ENCODE peak calls at places on chromosomes 13 and 19, in nine cellular contexts. L is CD8-positive, alpha-beta memory T cell; R is mammary epithelial cell; F is fibroblast of pulmonary artery; S is astrocyte; P is A549; G is AG04449; M is right atrium auricular region; X is astrocyte of the cerebellum. B is an unnamed sample.

GRCh38 chr19:20660473-20660872 is 898 bp downstream of the ZNF626 start:
- DNase-seq in X (no peak), P (no peak), F (peak; percentile 6), G (no peak), L (no peak), R (peak; percentile 11), S (no peak), M (no peak), B (no peak)

GRCh38 chr19:51570962-51571575 is at the start of gene ZNF175:
- DNase-seq in F (peak; percentile 98), G (peak; percentile 74), L (peak; percentile 79), X (peak; percentile 97), R (peak; percentile 94), M (peak; percentile 97), P (peak; percentile 99), S (peak; percentile 91), B (peak; percentile 97)

GRCh38 chr13:27419333-27419732 is 5.1 kb upstream of the GTF3A start:
- DNase-seq in R (peak; percentile 55), S (no peak), G (no peak), M (no peak), L (no peak), F (no peak), P (no peak), X (no peak), B (no peak)

GRCh38 chr19:56687036-56687435 is 15.5 kb upstream of the ZNF835 start:
- DNase-seq in F (no peak), M (no peak), R (no peak), L (no peak), X (no peak), P (no peak), G (no peak), S (no peak), B (no peak)

GRCh38 chr13:113297370-113297871 is 382 bp downstream of the LAMP1 start:
- DNase-seq in R (peak; percentile 49), X (no peak), L (peak; percentile 64), S (no peak), F (peak; percentile 11), M (no peak), P (no peak), G (no peak), B (no peak)

GRCh38 chr13:34913040-34913439 is 29.0 kb upstream of the NBEA start:
- DNase-seq in G (no peak), M (no peak), R (no peak), P (peak; percentile 4), L (no peak), X (no peak), F (peak; percentile 23), S (no peak), B (no peak)

GRCh38 chr13:48962281-48962680 is 13.4 kb upstream of the FNDC3A start:
- DNase-seq in G (no peak), S (peak; percentile 12), F (peak; percentile 39), X (no peak), L (no peak), M (no peak), R (peak; percentile 70), P (no peak), B (no peak)

GRCh38 chr13:62879071-62879470 is 1463.4 kb upstream of the PCDH20 start:
- DNase-seq in P (no peak), L (no peak), S (peak; percentile 12), M (no peak), R (no peak), F (peak; percentile 33), G (no peak), X (peak; percentile 63), B (no peak)

GRCh38 chr13:94154362-94154761 is 325.1 kb downstream of the DCT start:
- DNase-seq in L (no peak), F (peak; percentile 56), X (peak; percentile 32), G (peak; percentile 44), P (no peak), M (no peak), R (peak; percentile 32), S (peak; percentile 66), B (no peak)

GRCh38 chr13:41007359-41008118 is 11.6 kb downstream of the ELF1 start:
- DNase-seq in M (no peak), G (no peak), X (no peak), L (no peak), R (no peak), P (no peak), F (no peak), S (no peak), B (no peak)

DNA sequence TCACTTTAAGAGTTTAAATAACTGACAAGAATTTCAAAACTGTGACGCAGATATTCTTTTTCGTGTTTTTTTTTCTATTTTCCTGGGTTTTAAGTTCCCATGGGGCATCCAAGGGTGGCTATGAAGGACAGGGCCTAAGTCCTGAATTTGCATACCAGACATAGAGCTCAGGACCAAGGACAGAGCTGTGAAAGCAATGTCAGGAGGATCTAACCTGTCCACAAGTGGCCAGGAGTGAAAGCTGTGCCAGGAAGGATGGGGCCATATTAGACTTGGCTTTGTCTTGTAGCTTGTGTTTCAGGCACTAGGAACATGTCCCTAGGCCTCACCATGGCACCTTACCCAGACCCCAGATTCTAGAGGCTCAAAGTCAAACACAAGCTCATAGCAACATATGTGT is 289.4 kb upstream of the MIR17HG start:
- DNase-seq in X (peak; percentile 19), M (no peak), S (peak; percentile 9), F (peak; percentile 19), P (peak; percentile 5), G (no peak), R (peak; percentile 6), L (no peak), B (no peak)
- H3K4me3 ChIP-seq in X (no peak overlapping the region), M (no peak overlapping the region), S (no peak overlapping the region), F (no peak overlapping the region), P (no peak overlapping the region), G (no peak overlapping the region), R (no peak overlapping the region), L (no peak overlapping the region), B (no peak overlapping the region)

GRCh38 chr19:36417752-36418286 is 625 bp downstream of the ZFP82 start:
- DNase-seq in G (no peak), M (no peak), L (no peak), S (no peak), X (no peak), P (no peak), F (no peak), R (no peak), B (peak; percentile 13)

GRCh38 chr19:36421749-36422481 is 3.5 kb upstream of the ZFP82 start:
- DNase-seq in L (no peak), P (no peak), R (no peak), S (peak; percentile 14), F (no peak), M (no peak), G (no peak), X (no peak), B (no peak)

GRCh38 chr19:36418287-36419001 is at the start of gene ZFP82:
- DNase-seq in P (peak; percentile 89), M (peak; percentile 72), R (peak; percentile 42), X (peak; percentile 35), F (peak; percentile 85), L (peak; percentile 64), G (peak; percentile 2), S (peak; percentile 68), B (peak; percentile 90)

GRCh38 chr19:36423925-36424324 is 5.5 kb upstream of the ZFP82 start:
- DNase-seq in R (no peak), M (no peak), L (no peak), S (no peak), P (no peak), X (no peak), F (no peak), G (no peak), B (no peak)

GRCh38 chr19:36420961-36421748 is 2.7 kb upstream of the ZFP82 start:
- DNase-seq in R (peak; percentile 8), P (no peak), G (no peak), S (peak; percentile 60), M (no peak), X (no peak), L (no peak), F (peak; percentile 42), B (peak; percentile 54)
- H3K4me3 ChIP-seq in R (no peak overlapping the region), P (no peak overlapping the region), G (peak overlapping the region; percentile 48), S (peak overlapping the region; percentile 50), M (peak overlapping the region; percentile 60), X (peak overlapping the region; percentile 36), L (no peak overlapping the region), F (peak overlapping the region; percentile 34), B (peak overlapping the region; percentile 61)

DNA sequence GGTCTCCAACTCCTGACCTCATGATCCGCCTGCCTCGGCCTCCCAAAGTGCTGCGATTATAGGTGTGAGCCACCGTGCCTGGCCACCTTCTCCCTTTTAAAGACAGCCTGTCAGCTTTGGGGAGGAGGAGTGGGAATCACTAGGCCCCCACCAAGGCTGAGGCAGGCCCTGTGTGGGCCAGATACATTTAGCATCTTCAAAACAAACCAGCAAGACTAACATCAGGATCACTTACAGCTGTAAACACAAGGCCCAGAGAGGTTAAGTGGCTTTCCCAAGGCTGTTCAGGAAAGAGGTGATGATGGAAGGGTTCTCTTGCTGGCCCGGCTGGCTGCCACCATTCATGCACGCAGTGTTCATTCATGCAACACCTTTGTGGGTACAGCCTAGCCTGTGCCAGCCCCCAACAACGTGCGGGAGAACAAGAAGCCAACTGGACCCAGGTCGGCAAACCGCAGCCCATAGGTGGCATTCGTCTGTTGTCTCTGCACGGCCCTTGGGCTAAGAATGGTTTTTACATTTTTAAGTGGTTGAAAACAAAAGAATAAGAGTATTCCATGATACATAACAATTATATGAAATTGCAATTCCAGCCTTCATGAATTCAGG is 23.0 kb downstream of the IER2 start:
- DNase-seq in L (no peak), P (no peak), R (no peak), S (no peak), M (no peak), G (no peak), X (no peak), F (no peak), B (no peak)
- H3K4me3 ChIP-seq in L (no peak overlapping the region), P (no peak overlapping the region), R (no peak overlapping the region), S (no peak overlapping the region), M (no peak overlapping the region), G (no peak overlapping the region), X (no peak overlapping the region), F (no peak overlapping the region), B (no peak overlapping the region)

GRCh38 chr19:291561-292280 is 518 bp upstream of the PLPP2 start:
- DNase-seq in X (no peak), L (no peak), F (no peak), R (no peak), P (peak; percentile 29), M (no peak), S (no peak), G (no peak), B (no peak)

GRCh38 chr19:290539-291521 is at the start of gene PLPP2:
- DNase-seq in R (peak; percentile 78), G (no peak), X (no peak), L (peak; percentile 49), F (peak; percentile 30), M (no peak), S (no peak), P (peak; percentile 62), B (no peak)

GRCh38 chr19:289651-290538 is 1.3 kb downstream of the PLPP2 start:
- DNase-seq in P (peak; percentile 86), M (no peak), R (peak; percentile 89), F (peak; percentile 52), X (peak; percentile 22), L (peak; percentile 57), G (no peak), S (peak; percentile 24), B (no peak)

GRCh38 chr19:287381-287871 is 3.8 kb downstream of the PLPP2 start:
- DNase-seq in R (no peak), S (no peak), M (no peak), G (no peak), L (no peak), P (no peak), F (no peak), X (no peak), B (no peak)

DNA sequence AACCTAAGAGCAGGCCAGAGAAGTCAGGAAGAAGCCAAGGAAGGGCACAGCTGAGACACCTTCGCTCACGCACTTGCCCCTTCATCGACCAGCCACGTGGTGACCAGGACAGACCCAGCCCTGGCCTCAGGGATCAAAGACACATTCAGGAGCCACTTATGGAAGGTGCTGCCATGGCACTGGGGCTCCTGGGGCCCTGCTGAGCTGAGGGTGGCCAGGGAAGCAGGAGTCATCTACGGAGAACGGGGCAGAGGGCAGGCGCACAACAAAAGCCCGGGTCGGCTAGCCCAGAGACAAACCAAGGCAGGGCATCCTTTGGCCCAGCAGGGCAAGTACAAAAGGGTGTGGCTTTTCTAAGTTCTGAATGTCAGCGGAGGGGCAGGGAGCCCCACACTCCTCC is 2.3 kb downstream of the PLPP2 start:
- DNase-seq in S (no peak), P (no peak), L (no peak), F (no peak), G (no peak), M (no peak), X (no peak), R (no peak), B (no peak)
- H3K4me3 ChIP-seq in S (no peak overlapping the region), P (peak overlapping the region; percentile 87), L (no peak overlapping the region), F (no peak overlapping the region), G (no peak overlapping the region), M (no peak overlapping the region), X (no peak overlapping the region), R (no peak overlapping the region), B (no peak overlapping the region)